ENCODE peak calls at places on chromosomes 2 and 18, in seven cellular contexts. K, G, R, C, U, D and O are unnamed samples.

GRCh38 chr2:173462908-173463840 is 108.5 kb downstream of the CDCA7 start:
- DNase-seq in K (no peak), G (no peak), R (no peak), C (no peak), U (no peak), D (no peak), O (no peak)

GRCh38 chr2:26850002-26850431 is 2.1 kb downstream of the DPYSL5 start:
- DNase-seq in K (no peak), G (no peak), R (no peak), C (no peak), U (no peak), D (no peak), O (no peak)

GRCh38 chr18:54023471-54023870 is 201.0 kb downstream of the MBD2 start:
- DNase-seq in K (no peak), G (no peak), R (peak), C (no peak), U (no peak), D (no peak), O (no peak)

GRCh38 chr2:23541453-23542334 is 156.7 kb downstream of the KLHL29 start:
- DNase-seq in K (no peak), G (no peak), R (no peak), C (no peak), U (peak), D (no peak), O (peak)

GRCh38 chr2:74502720-74503505 is 3.5 kb upstream of the LBX2 start:
- DNase-seq in K (no peak), G (peak), R (peak), C (peak), U (peak), D (no peak), O (peak)

GRCh38 chr18:48230459-48231113 is 178.6 kb downstream of the ZBTB7C start:
- DNase-seq in K (peak), G (peak), R (peak), C (no peak), U (no peak), D (no peak), O (no peak)

GRCh38 chr2:63780483-63781155 is 61.1 kb upstream of the UGP2 start:
- DNase-seq in K (no peak), G (no peak), R (no peak), C (no peak), U (no peak), D (no peak), O (no peak)

GRCh38 chr2:133652407-133652806 is 84.1 kb upstream of the NCKAP5 start:
- DNase-seq in K (no peak), G (no peak), R (no peak), C (no peak), U (no peak), D (no peak), O (no peak)

GRCh38 chr2:24050041-24050655 is 607 bp downstream of the FKBP1B start:
- DNase-seq in K (no peak), G (no peak), R (peak), C (peak), U (no peak), D (no peak), O (peak)

GRCh38 chr2:62586981-62587380 is 81.0 kb upstream of the TMEM17 start:
- DNase-seq in K (no peak), G (no peak), R (peak), C (no peak), U (no peak), D (no peak), O (no peak)

GRCh38 chr2:16218651-16219050 is 278.3 kb downstream of the MYCN start:
- DNase-seq in K (no peak), G (peak), R (no peak), C (peak), U (no peak), D (no peak), O (no peak)

GRCh38 chr18:10965104-10965503 is 184.3 kb downstream of the PIEZO2 start:
- DNase-seq in K (no peak), G (no peak), R (no peak), C (no peak), U (no peak), D (no peak), O (no peak)

GRCh38 chr18:66682855-66683322 is 79.0 kb upstream of the CDH19 start:
- DNase-seq in K (no peak), G (no peak), R (no peak), C (no peak), U (no peak), D (no peak), O (no peak)

GRCh38 chr18:41391616-41392610 is 563.1 kb upstream of the PIK3C3 start:
- DNase-seq in K (no peak), G (peak), R (peak), C (peak), U (peak), D (no peak), O (no peak)

GRCh38 chr2:215711484-215712034 is 275.7 kb upstream of the FN1 start:
- DNase-seq in K (peak), G (peak), R (peak), C (no peak), U (no peak), D (no peak), O (no peak)

GRCh38 chr2:47152803-47153202 is 2.3 kb downstream of the STPG4 start:
- DNase-seq in K (no peak), G (no peak), R (no peak), C (no peak), U (no peak), D (no peak), O (no peak)

GRCh38 chr2:64707276-64707675 is 53.6 kb upstream of the SERTAD2 start:
- DNase-seq in K (no peak), G (no peak), R (no peak), C (no peak), U (no peak), D (no peak), O (no peak)

GRCh38 chr2:136131484-136131960 is 13.6 kb upstream of the CXCR4 start:
- DNase-seq in K (no peak), G (no peak), R (no peak), C (no peak), U (no peak), D (peak), O (no peak)

GRCh38 chr2:1366546-1367134 is 46.6 kb upstream of the TPO start:
- DNase-seq in K (no peak), G (no peak), R (no peak), C (peak), U (no peak), D (no peak), O (no peak)

GRCh38 chr2:108377815-108378630 is at the start of gene SULT1C4:
- DNase-seq in K (no peak), G (no peak), R (no peak), C (no peak), U (no peak), D (no peak), O (peak)

GRCh38 chr2:112794131-112794733 is 9.9 kb upstream of the IL1A start:
- DNase-seq in K (peak), G (peak), R (peak), C (no peak), U (no peak), D (no peak), O (no peak)

GRCh38 chr18:79393626-79394401 is 1.9 kb upstream of the NFATC1 start:
- DNase-seq in K (no peak), G (peak), R (peak), C (peak), U (peak), D (no peak), O (peak)

GRCh38 chr18:79956276-79956675 is 4.8 kb upstream of the SLC66A2 start:
- DNase-seq in K (no peak), G (no peak), R (no peak), C (no peak), U (no peak), D (no peak), O (no peak)

GRCh38 chr18:12657048-12657848 is 659 bp downstream of the SPIRE1 start:
- DNase-seq in K (no peak), G (peak), R (peak), C (peak), U (no peak), D (no peak), O (peak)

GRCh38 chr2:136117909-136118818 is at the start of gene CXCR4:
- DNase-seq in K (no peak), G (peak), R (peak), C (peak), U (no peak), D (peak), O (peak)

GRCh38 chr18:6633370-6633769 is 96.1 kb upstream of the ARHGAP28 start:
- DNase-seq in K (no peak), G (no peak), R (no peak), C (no peak), U (no peak), D (no peak), O (no peak)

GRCh38 chr2:148935791-148936190 is 60.8 kb downstream of the KIF5C start:
- DNase-seq in K (no peak), G (no peak), R (no peak), C (no peak), U (no peak), D (no peak), O (no peak)